ENCODE peak calls at places on chromosomes 5 and 9, in five cellular contexts. W is H9, Y is H1, O is mesenchymal stem cell, L is trophoblast cell. I is an unnamed sample.

GRCh38 chr9:6123402-6123801 is 92.2 kb upstream of the IL33 start:
- DNase-seq in W (no peak), L (no peak), O (no peak), Y (no peak), I (no peak)

GRCh38 chr5:135446615-135447014 is 533 bp downstream of the DCANP1 start:
- DNase-seq in O (no peak), W (no peak), Y (no peak), L (no peak), I (no peak)

GRCh38 chr9:106921341-106921899 is 58.5 kb downstream of the ZNF462 start:
- DNase-seq in L (peak), W (no peak), Y (no peak), O (peak), I (peak)

GRCh38 chr5:58231041-58231440 is 228.8 kb downstream of the PLK2 start:
- DNase-seq in W (no peak), O (no peak), L (peak), Y (no peak), I (no peak)

GRCh38 chr9:114119242-114120191 is 20.4 kb upstream of the KIF12 start:
- DNase-seq in O (no peak), L (no peak), W (no peak), Y (no peak), I (no peak)

GRCh38 chr5:109981979-109982378 is 292.3 kb downstream of the MAN2A1 start:
- DNase-seq in O (no peak), W (no peak), L (no peak), Y (no peak), I (no peak)

GRCh38 chr5:163496286-163496685 is 9.1 kb upstream of the MAT2B start:
- DNase-seq in Y (no peak), W (no peak), O (peak), L (no peak), I (no peak)

GRCh38 chr9:130185494-130186005 is 13.3 kb downstream of the NCS1 start:
- DNase-seq in W (no peak), Y (no peak), L (no peak), O (peak), I (no peak)

GRCh38 chr5:72470817-72471216 is 36.4 kb downstream of the ZNF366 start:
- DNase-seq in L (peak), Y (no peak), O (no peak), W (no peak), I (no peak)

GRCh38 chr5:96661101-96661840 is 905 bp upstream of the CAST start:
- DNase-seq in Y (no peak), O (peak), W (no peak), L (peak), I (peak)

GRCh38 chr9:129333961-129334743 is 156.1 kb upstream of the IER5L start:
- DNase-seq in O (peak), Y (peak), L (peak), W (peak), I (peak)

GRCh38 chr5:943874-944620 is 51.4 kb downstream of the TRIP13 start:
- DNase-seq in Y (no peak), O (no peak), L (no peak), W (no peak), I (no peak)

GRCh38 chr5:57262533-57262932 is 88.7 kb downstream of the GPBP1 start:
- DNase-seq in Y (no peak), W (no peak), L (no peak), O (no peak), I (no peak)

GRCh38 chr9:19663554-19663953 is 125.3 kb downstream of the SLC24A2 start:
- DNase-seq in Y (no peak), L (no peak), W (no peak), O (no peak), I (no peak)

GRCh38 chr5:1514027-1514818 is 9.5 kb downstream of the LPCAT1 start:
- DNase-seq in Y (no peak), W (peak), L (peak), O (no peak), I (no peak)

GRCh38 chr5:3010953-3011763 is 259.7 kb upstream of the IRX2 start:
- DNase-seq in W (no peak), O (no peak), Y (peak), L (no peak), I (no peak)

GRCh38 chr9:73841018-73841417 is 656.1 kb upstream of the RORB start:
- DNase-seq in O (no peak), L (no peak), W (no peak), Y (no peak), I (no peak)

GRCh38 chr9:4721736-4722135 is 19.3 kb downstream of the AK3 start:
- DNase-seq in Y (no peak), W (no peak), L (no peak), O (no peak), I (no peak)

GRCh38 chr5:54294097-54294667 is 16.2 kb downstream of the ARL15 start:
- DNase-seq in W (no peak), O (no peak), Y (no peak), L (no peak), I (no peak)

GRCh38 chr9:72623156-72623555 is 101.7 kb downstream of the TMC1 start:
- DNase-seq in O (no peak), W (no peak), L (no peak), Y (no peak), I (no peak)

GRCh38 chr5:75611324-75612210 is at the start of gene ANKDD1B:
- DNase-seq in L (peak), W (peak), O (peak), Y (peak), I (peak)

GRCh38 chr9:68672215-68672614 is 32.8 kb upstream of the PIP5K1B start:
- DNase-seq in L (no peak), O (no peak), Y (no peak), W (no peak), I (no peak)

GRCh38 chr5:146291421-146292074 is 47.1 kb upstream of the POU4F3 start:
- DNase-seq in L (peak), W (no peak), O (peak), Y (no peak), I (peak)

GRCh38 chr5:82109013-82109412 is 137.2 kb downstream of the ATG10 start:
- DNase-seq in L (no peak), O (no peak), W (no peak), Y (no peak), I (no peak)

GRCh38 chr5:125037020-125037419 is 290.6 kb upstream of the ZNF608 start:
- DNase-seq in O (no peak), Y (no peak), L (no peak), W (no peak), I (no peak)

GRCh38 chr9:132235125-132235524 is 73.3 kb downstream of the NTNG2 start:
- DNase-seq in O (no peak), Y (no peak), W (no peak), L (no peak), I (no peak)
- H2BK12ac ChIP-seq in O (no peak), Y (no peak), W (no peak), L (no peak), I (no peak)

GRCh38 chr9:115524467-115525059 is 406.6 kb upstream of the TNC start:
- DNase-seq in L (peak), Y (no peak), O (peak), W (no peak), I (peak)

GRCh38 chr9:115517335-115518075 is 399.5 kb upstream of the TNC start:
- DNase-seq in Y (no peak), W (no peak), O (peak), L (no peak), I (no peak)

GRCh38 chr9:115525438-115526058 is 407.6 kb upstream of the TNC start:
- DNase-seq in L (no peak), Y (no peak), W (no peak), O (no peak), I (no peak)

GRCh38 chr9:115520626-115521025 is 402.7 kb upstream of the TNC start:
- DNase-seq in W (no peak), O (no peak), L (no peak), Y (no peak), I (no peak)

DNA sequence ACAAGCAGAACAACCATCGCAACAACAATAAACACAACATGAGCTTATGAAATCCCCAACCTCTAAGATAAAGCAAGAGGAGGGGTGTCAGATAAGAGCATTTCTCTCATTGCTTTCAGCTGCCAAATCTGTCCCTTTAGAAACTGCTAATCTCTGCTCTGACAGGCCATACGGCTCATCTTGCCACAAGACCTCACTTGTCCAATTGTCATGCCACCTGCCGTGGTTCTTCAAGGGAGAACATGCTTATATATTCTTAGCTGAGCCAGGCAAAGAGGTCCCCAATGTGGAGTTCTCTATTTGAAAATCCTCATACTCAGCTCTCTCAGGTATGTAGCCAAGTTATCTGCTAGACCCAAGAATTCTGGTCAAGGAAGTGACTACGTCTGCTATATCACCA is 405.0 kb upstream of the TNC start:
- DNase-seq in W (no peak), O (no peak), Y (no peak), L (no peak), I (no peak)
- H3K18ac ChIP-seq in W (no peak), O (no peak), Y (no peak), L (no peak), I (no peak)

DNA sequence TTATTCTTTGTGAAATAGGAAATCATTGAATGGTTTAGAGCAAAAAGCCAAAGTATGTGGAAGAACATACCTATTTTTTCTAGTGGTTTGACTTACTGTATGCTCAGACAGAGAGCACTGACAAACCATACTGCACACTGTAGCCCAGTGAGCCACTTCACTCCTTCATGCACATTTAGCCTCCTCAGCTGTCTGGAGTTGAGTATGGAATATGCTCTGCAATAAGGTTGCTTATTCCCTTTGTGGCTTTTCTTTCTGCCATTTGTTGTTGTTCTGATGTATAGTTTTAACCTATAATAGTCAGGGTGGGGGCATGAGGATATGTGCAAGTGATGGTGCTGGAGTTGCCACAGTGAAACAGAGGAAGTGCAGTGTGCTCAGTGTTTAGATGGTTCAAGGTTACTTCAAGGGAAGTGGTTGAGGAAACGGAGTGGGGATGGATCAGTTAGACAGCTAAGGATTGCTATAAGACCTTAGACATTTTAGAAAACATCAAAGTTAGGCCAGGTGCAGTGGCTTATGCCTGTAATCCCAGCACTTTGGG is 100.7 kb downstream of the CDC42SE2 start:
- DNase-seq in O (no peak), L (no peak), Y (no peak), W (no peak), I (no peak)
- H2BK12ac ChIP-seq in O (no peak), L (no peak), Y (no peak), W (no peak), I (no peak)

DNA sequence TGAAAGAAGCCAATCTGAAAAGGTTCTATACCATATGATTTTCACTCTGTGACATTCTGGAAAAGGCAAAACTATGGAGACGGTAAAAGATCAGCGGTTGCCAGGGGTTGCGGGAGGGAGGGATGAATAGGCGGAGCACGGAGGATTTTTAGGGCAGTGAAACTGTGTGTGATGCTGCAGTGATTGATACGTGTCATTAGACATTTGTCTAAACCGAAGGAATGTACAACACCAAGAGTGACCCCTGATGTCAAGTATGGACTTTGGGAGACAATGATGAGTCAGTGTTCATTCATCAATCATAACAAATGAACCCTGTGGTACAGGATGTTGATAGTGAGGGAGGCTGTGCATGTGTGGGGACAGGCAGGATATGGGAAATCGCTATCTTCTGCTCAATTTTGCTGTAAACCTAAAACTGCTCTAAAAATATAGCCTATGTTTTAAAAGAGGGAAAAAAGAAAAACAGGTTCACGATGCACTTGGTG is 34.4 kb downstream of the ERGIC1 start:
- DNase-seq in O (peak), W (no peak), Y (no peak), L (no peak), I (no peak)
- H3K18ac ChIP-seq in O (peak), W (no peak), Y (no peak), L (no peak), I (no peak)

GRCh38 chr5:101068298-101068697 is 165.2 kb upstream of the ST8SIA4 start:
- DNase-seq in W (no peak), L (peak), Y (no peak), O (no peak), I (no peak)
- H2BK12ac ChIP-seq in W (no peak), L (no peak), Y (no peak), O (no peak), I (no peak)

DNA sequence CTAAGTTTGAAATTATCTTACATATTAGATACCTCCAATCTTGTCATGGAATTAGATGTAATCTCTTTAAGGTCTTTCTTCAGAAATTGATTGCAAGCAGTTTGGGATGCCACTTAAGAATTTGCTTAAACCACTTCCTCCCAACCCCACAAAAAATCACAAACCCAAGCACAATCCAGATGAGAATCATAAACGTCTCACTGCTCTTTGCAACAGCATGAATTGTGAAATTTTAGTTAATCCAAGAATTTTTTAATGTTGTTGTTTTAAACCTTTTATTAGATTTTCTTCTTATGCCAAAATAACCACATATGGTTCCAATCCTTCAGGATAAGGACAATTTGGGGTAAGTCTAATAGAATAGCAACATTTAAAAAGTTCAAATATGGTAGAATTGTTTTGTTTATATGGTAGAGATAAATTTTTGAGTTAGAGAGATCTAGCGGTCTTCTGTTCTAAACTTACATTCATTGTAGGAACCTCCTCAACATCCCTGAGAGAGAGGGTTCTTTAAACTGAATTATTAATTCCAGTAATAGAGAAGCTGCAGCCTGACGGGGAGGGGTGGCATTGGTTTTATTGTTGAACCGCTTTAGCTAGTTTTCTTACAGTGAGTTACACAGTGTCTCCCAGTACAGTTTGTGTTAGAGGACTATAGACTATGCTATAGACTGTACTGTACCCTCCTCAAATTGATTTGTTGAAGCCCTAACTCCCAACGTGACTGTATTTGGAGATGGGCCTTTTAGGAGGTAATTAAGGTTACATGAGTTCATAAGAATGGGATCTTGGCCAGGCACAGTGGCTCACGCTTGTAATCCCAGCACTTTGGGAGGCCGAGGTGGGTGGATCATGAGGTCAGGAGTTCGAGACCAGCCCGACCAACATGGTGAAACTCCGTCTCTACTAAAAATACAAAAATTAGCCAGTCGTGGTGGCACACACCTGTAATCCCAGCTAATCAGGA is 24.8 kb upstream of the IL6ST start:
- DNase-seq in W (no peak), O (peak), L (no peak), Y (no peak), I (no peak)
- H3K18ac ChIP-seq in W (no peak), O (no peak), L (no peak), Y (no peak), I (no peak)

GRCh38 chr5:28780083-28780692 is 1741.8 kb upstream of the CDH9 start:
- DNase-seq in O (no peak), Y (no peak), W (no peak), L (no peak), I (no peak)
- H2BK12ac ChIP-seq in O (no peak), Y (no peak), W (no peak), L (no peak), I (no peak)

DNA sequence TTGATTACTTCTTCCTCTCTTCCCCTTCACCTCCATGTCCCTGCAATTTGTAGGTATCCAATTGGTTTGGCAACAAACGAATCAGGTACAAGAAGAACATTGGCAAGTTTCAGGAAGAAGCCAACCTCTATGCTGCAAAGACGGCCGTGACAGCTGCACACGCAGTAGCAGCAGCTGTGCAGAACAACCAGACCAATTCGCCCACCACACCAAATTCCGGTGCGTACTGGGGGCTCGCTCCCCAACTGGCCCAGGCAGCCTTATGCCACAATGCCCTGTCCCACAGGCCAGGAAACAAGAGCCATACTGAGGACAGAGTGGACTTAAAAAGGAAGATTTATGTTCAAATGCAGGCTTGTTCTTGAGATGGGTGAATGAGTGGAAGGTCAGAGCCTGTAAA is 213.5 kb downstream of the PBX3 start:
- DNase-seq in W (no peak), L (no peak), Y (no peak), O (no peak), I (no peak)
- H3K18ac ChIP-seq in W (no peak), L (no peak), Y (no peak), O (no peak), I (no peak)

DNA sequence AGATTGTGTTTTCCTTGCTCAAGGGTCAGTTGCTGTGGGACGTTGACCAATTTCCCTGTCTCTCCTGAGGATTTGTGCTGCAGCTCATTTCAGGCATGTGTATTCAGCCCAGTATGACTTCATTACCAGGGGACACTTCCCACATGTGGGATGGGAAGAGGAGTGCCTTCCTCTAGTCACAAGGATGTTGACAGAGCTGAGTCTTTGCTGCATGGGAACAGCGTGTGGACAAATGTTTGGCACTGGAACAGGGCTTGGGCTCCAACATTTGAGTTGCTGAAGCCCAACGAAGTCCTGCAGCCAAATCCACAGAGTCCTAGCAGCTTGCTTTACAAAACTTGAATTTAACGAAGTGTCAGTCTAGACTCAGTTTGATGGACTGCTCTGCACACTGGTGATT is 283.2 kb downstream of the SH3GL2 start:
- DNase-seq in O (no peak), L (no peak), Y (no peak), W (no peak), I (no peak)
- H2BK12ac ChIP-seq in O (no peak), L (no peak), Y (no peak), W (no peak), I (no peak)